ENCODE peak calls at places on chromosome 5, in seven cellular contexts. U is lung, K is WERI-Rb-1, Q is right lobe of liver, O is dorsolateral prefrontal cortex, X is A549, G is NB4. M is an unnamed sample.

GRCh38 chr5:115069087-115069968 is 100.4 kb downstream of the TRIM36 start:
- DNase-seq in G (peak), U (no peak), Q (no peak), X (peak), O (peak), K (peak), M (peak)

GRCh38 chr5:43973318-43973717 is 370.3 kb downstream of the NNT start:
- DNase-seq in Q (peak), K (no peak), U (no peak), X (no peak), O (no peak), G (peak), M (no peak)

GRCh38 chr5:61052870-61053269 is 107.9 kb downstream of the NDUFAF2 start:
- DNase-seq in K (no peak), G (no peak), U (no peak), X (peak), O (no peak), Q (no peak), M (no peak)

GRCh38 chr5:102368392-102368791 is 72.3 kb upstream of the SLCO4C1 start:
- DNase-seq in U (no peak), Q (no peak), X (no peak), K (no peak), O (no peak), G (no peak), M (no peak)

GRCh38 chr5:2298746-2299145 is 416.0 kb upstream of the IRX4 start:
- DNase-seq in O (no peak), G (no peak), X (no peak), U (no peak), Q (no peak), K (no peak), M (no peak)

GRCh38 chr5:138096997-138097828 is 13.4 kb downstream of the WNT8A start:
- DNase-seq in G (no peak), K (no peak), Q (no peak), U (no peak), O (no peak), X (no peak), M (no peak)

GRCh38 chr5:135320718-135321484 is 78.1 kb downstream of the MACROH2A1 start:
- DNase-seq in X (no peak), O (no peak), Q (peak), G (no peak), K (no peak), U (no peak), M (no peak)

GRCh38 chr5:64165500-64166200 is at the start of gene RNF180:
- DNase-seq in Q (peak), G (no peak), U (peak), K (peak), X (peak), O (peak), M (peak)

GRCh38 chr5:36688722-36689121 is 82.3 kb downstream of the SLC1A3 start:
- DNase-seq in U (no peak), O (no peak), X (peak), G (peak), Q (no peak), K (peak), M (no peak)

GRCh38 chr5:147547730-147548129 is 37.9 kb upstream of the DPYSL3 start:
- DNase-seq in K (no peak), U (no peak), Q (no peak), O (no peak), G (no peak), X (no peak), M (no peak)

GRCh38 chr5:39437469-39437868 is 12.7 kb upstream of the DAB2 start:
- DNase-seq in Q (peak), K (no peak), G (no peak), X (peak), O (no peak), U (no peak), M (no peak)

GRCh38 chr5:173793677-173794570 is 94.2 kb upstream of the CPEB4 start:
- DNase-seq in Q (peak), U (no peak), K (no peak), G (no peak), O (no peak), X (no peak), M (no peak)

GRCh38 chr5:74413403-74414060 is 227.0 kb downstream of the ENC1 start:
- DNase-seq in Q (no peak), X (no peak), U (no peak), G (no peak), K (no peak), O (no peak), M (no peak)
- TF ChIP-seq CTCF in Q (no peak), X (no peak), U (no peak), G (no peak), K (no peak), O (no peak), M (no peak)

DNA sequence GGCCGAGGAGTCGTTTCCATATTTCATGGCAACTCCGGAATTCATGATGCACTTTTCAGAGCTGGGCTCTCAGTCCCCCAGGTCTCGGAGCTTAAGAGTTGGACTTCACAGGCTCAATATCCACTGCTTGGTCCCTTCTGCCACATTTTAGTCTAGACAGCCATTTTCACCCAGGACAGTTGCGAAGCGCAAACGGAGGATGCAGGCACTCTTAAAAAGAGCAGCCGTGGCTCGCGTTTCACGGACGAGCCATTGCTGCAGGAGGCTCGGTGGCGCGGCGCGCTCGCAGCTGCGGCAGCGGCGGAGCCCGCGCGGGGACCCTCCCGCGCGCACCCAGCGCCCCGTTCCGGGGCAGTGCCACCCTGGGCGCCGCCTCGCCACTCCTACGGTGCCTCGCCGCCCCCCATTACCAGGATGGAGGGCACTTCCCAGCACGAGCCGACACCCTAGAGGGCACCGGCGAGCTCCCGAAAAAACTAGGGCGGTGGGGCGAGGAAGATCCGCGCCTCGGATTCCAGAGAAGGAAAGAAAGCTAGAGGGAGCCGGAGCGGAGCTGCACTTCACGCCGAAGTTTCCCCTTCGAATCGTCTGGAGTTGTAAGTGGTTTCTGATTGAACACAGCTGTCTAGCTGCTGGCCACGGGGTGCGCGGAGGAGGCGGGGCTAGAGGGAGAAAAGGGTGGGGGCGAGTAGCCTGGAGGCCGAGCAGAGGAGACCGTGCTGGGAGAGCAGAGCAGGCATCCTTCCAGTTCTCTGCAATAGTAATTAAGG is 140.3 kb downstream of the TSSK1B start:
- DNase-seq in O (peak), K (peak), G (peak), U (peak), Q (peak), X (peak), M (peak)
- TF ChIP-seq CTCF in O (no peak), K (peak), G (no peak), U (no peak), Q (no peak), X (peak), M (no peak)

GRCh38 chr5:67989457-67989856 is 226.1 kb upstream of the PIK3R1 start:
- DNase-seq in O (no peak), G (no peak), Q (no peak), U (no peak), X (no peak), K (no peak), M (no peak)
- TF ChIP-seq CTCF in O (no peak), G (no peak), Q (no peak), U (no peak), X (no peak), K (no peak), M (no peak)

DNA sequence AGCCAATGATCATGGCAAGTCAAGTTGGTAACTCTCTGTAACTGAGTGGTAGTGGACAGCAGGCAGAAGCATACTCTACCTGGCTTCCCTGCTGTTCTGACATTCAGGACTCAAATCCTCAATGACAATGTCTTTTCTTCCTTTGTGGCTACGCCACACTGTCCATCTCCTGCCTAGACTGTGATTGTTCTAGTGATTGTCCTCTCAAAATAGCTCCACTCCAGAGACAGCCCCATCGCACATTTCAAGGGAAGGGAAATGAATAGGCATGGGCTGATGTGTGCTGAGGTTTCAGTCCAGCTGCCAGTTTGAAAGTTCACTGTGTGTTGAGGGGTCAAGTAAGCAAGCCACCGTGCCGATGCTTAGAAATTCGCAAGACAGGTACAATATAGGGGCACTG is 227.0 kb upstream of the WWC1 start:
- DNase-seq in Q (no peak), K (no peak), O (no peak), U (no peak), X (no peak), G (no peak), M (no peak)
- TF ChIP-seq CTCF in Q (no peak), K (no peak), O (no peak), U (no peak), X (no peak), G (no peak), M (no peak)

GRCh38 chr5:33184367-33184766 is 256.4 kb upstream of the TARS1 start:
- DNase-seq in Q (no peak), X (no peak), O (no peak), U (no peak), K (no peak), G (no peak), M (no peak)

DNA sequence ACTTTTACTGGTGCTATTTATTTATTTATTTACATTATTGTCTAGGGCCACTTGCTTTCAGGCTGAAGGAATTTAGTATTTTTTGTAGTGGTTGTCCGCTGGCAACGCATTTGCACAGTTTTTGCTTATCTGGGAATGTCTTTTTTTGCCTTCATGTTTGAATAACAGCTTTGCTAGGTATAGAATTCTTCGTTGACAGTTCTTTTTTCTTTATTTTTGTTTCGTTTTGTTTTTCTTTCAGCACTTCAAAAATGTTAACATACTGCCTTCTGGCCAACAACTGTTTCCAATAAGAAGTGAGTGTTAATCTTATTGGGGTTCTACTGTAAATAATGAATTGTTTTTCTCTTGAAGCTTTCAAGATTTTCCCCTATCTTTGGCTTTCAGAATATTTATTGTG is 252.7 kb upstream of the TARS1 start:
- DNase-seq in K (no peak), G (no peak), O (no peak), X (no peak), U (no peak), Q (no peak), M (no peak)
- TF ChIP-seq CTCF in K (no peak), G (no peak), O (no peak), X (no peak), U (no peak), Q (no peak), M (no peak)

DNA sequence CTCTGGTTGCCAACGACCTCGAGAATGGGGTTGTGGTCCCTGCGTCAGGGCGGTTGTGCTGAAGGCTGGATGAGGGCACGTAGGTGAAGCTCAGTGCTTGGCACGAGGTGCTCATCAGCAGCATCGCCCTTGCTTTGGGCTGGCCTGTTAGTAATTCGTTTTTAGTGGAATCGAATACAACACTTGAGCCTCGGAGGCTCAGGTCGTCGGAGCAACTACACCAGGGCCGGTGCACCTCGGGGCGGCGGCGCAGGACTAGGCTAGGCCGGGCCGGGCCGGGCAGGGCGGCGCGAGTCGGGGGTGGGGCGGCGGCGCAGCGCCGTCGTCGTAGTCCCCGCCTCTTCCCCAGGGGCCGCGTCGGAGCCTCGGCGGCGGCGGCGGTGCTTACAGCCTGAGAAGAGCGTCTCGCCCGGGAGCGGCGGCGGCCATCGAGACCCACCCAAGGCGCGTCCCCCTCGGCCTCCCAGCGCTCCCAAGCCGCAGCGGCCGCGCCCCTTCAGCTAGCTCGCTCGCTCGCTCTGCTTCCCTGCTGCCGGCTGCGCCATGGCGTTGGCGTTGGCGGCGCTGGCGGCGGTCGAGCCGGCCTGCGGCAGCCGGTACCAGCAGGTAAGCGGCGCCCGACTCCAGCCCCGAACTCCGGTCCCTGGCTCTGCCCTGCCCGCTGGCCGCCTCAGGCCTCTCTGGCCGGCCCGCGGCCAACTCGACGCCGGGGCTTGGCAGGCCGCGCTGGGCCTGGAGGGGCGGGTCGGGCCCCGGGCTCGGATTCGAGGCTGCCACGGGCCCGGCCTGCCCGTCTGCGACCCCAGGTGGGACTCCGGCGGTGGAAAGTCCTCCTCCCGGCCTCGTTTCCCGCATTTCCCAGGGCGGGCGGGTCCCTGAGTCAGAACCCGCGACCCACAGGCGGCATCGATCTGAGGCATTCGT is at the start of gene NDFIP1:
- DNase-seq in G (peak), X (peak), U (peak), K (peak), O (peak), Q (peak), M (peak)
- TF ChIP-seq CTCF in G (no peak), X (no peak), U (no peak), K (no peak), O (no peak), Q (peak), M (no peak)